ENCODE peak calls at places on chromosomes 13 and 19, in seven cellular contexts. S, Y, I, D, Z, T and U are unnamed samples.

GRCh38 chr19:23558541-23558940 is 128.5 kb downstream of the ZNF675 start:
- DNase-seq in S (no peak), Y (no peak), I (no peak), D (no peak), Z (no peak), T (no peak), U (peak)

GRCh38 chr19:10419646-10420443 is 493 bp upstream of the PDE4A start:
- DNase-seq in S (peak), Y (no peak), I (no peak), D (no peak), Z (peak), T (peak), U (peak)

GRCh38 chr13:34756572-34756971 is 185.5 kb upstream of the NBEA start:
- DNase-seq in S (no peak), Y (no peak), I (no peak), D (no peak), Z (no peak), T (no peak), U (no peak)

GRCh38 chr19:11982526-11982925 is 17.7 kb downstream of the ZNF763 start:
- DNase-seq in S (no peak), Y (no peak), I (peak), D (no peak), Z (no peak), T (no peak), U (peak)

GRCh38 chr13:80033286-80033685 is 307.6 kb downstream of the SPRY2 start:
- DNase-seq in S (no peak), Y (no peak), I (no peak), D (no peak), Z (no peak), T (no peak), U (peak)

GRCh38 chr13:64073203-64073602 is 2657.6 kb upstream of the PCDH20 start:
- DNase-seq in S (no peak), Y (no peak), I (no peak), D (no peak), Z (no peak), T (no peak), U (no peak)

GRCh38 chr13:109095126-109095525 is 465.7 kb downstream of the MYO16 start:
- DNase-seq in S (no peak), Y (no peak), I (no peak), D (no peak), Z (no peak), T (no peak), U (no peak)

GRCh38 chr13:40681341-40682051 is 15.1 kb upstream of the FOXO1 start:
- DNase-seq in S (no peak), Y (no peak), I (no peak), D (no peak), Z (peak), T (no peak), U (peak)

GRCh38 chr19:7216373-7216902 is 77.8 kb downstream of the INSR start:
- DNase-seq in S (no peak), Y (no peak), I (no peak), D (no peak), Z (no peak), T (no peak), U (no peak)

GRCh38 chr19:53980553-53981407 is 10.7 kb upstream of the CACNG6 start:
- DNase-seq in S (peak), Y (no peak), I (peak), D (no peak), Z (peak), T (no peak), U (no peak)

GRCh38 chr19:32199501-32200040 is 145.8 kb upstream of the ZNF507 start:
- DNase-seq in S (no peak), Y (no peak), I (no peak), D (no peak), Z (no peak), T (no peak), U (no peak)

GRCh38 chr19:54160948-54161347 is 1.4 kb upstream of the LENG1 start:
- DNase-seq in S (no peak), Y (no peak), I (no peak), D (no peak), Z (no peak), T (no peak), U (no peak)

GRCh38 chr13:109785141-109785891 is 1.1 kb downstream of the IRS2 start:
- DNase-seq in S (peak), Y (peak), I (no peak), D (no peak), Z (peak), T (peak), U (peak)

GRCh38 chr19:30085394-30085793 is 143.4 kb downstream of the URI1 start:
- DNase-seq in S (peak), Y (no peak), I (no peak), D (no peak), Z (no peak), T (peak), U (no peak)

GRCh38 chr19:7226749-7227148 is 67.5 kb downstream of the INSR start:
- DNase-seq in S (no peak), Y (no peak), I (no peak), D (no peak), Z (peak), T (no peak), U (no peak)

GRCh38 chr19:10817291-10818038 is 18.5 kb downstream of the TMED1 start:
- DNase-seq in S (no peak), Y (no peak), I (no peak), D (no peak), Z (peak), T (no peak), U (peak)

GRCh38 chr19:5717215-5717614 is 2.7 kb downstream of the LONP1 start:
- DNase-seq in S (no peak), Y (no peak), I (no peak), D (no peak), Z (no peak), T (no peak), U (no peak)